ENCODE peak calls at places on chromosome 20, in nine cellular contexts. C, U, Q, E, G, K, V, F and N are unnamed samples.

GRCh38 chr20:52681288-52681687 is 290.9 kb upstream of the TSHZ2 start:
- DNase-seq in G (no peak), U (no peak), F (no peak), C (no peak), V (no peak), Q (no peak), K (no peak), E (no peak), N (no peak)

GRCh38 chr20:58017237-58017969 is 211.1 kb downstream of the ANKRD60 start:
- DNase-seq in V (no peak), K (no peak), C (no peak), U (peak; percentile 94), Q (peak; percentile 82), G (no peak), E (peak; percentile 80), F (peak; percentile 79), N (no peak)

GRCh38 chr20:4151991-4152695 is 136.8 kb upstream of the RNF24 start:
- DNase-seq in V (no peak), E (no peak), Q (peak; percentile 82), U (no peak), G (no peak), F (no peak), C (no peak), K (no peak), N (no peak)

GRCh38 chr20:33815671-33816070 is 4.5 kb downstream of the CHMP4B start:
- DNase-seq in Q (no peak), G (no peak), K (no peak), F (no peak), E (no peak), V (no peak), C (no peak), U (no peak), N (no peak)

GRCh38 chr20:49910340-49910706 is 5.0 kb downstream of the SPATA2 start:
- DNase-seq in E (no peak), G (no peak), C (no peak), K (no peak), V (no peak), Q (no peak), F (no peak), U (no peak), N (no peak)

GRCh38 chr20:25272223-25273000 is 24.5 kb downstream of the PYGB start:
- DNase-seq in K (no peak), G (no peak), F (no peak), E (no peak), Q (no peak), V (no peak), U (no peak), C (no peak), N (no peak)

GRCh38 chr20:59821201-59821600 is 112.2 kb downstream of the SYCP2 start:
- DNase-seq in Q (no peak), K (no peak), U (no peak), E (no peak), V (no peak), C (no peak), F (no peak), G (no peak), N (no peak)

GRCh38 chr20:49620364-49621240 is 52.7 kb upstream of the PTGIS start:
- DNase-seq in U (no peak), K (no peak), E (no peak), G (no peak), V (no peak), F (peak; percentile 19), C (no peak), Q (no peak), N (no peak)

GRCh38 chr20:18926972-18927371 is 113.4 kb downstream of the SCP2D1 start:
- DNase-seq in U (no peak), G (no peak), Q (peak; percentile 3), E (no peak), V (no peak), C (no peak), F (no peak), K (no peak), N (no peak)